ENCODE peak calls at places on chromosome 14, in four cellular contexts. F is NCI-H345, C is HEK293T, I is HuH-7.5. L is an unnamed sample.

GRCh38 chr14:65356327-65356836 is 56.1 kb upstream of the FUT8 start:
- DNase-seq in C (no peak), F (no peak), I (peak), L (no peak)

GRCh38 chr14:99545574-99545973 is 58.4 kb downstream of the CCDC85C start:
- DNase-seq in C (no peak), F (no peak), I (no peak), L (no peak)

GRCh38 chr14:52950898-52951729 is at the start of gene FERMT2:
- DNase-seq in F (peak), I (peak), C (peak), L (peak)

GRCh38 chr14:68703093-68703492 is 89.8 kb downstream of the ZFP36L1 start:
- DNase-seq in I (no peak), F (no peak), C (no peak), L (no peak)

GRCh38 chr14:59630281-59630963 is 53.8 kb upstream of the CCDC175 start:
- DNase-seq in I (no peak), F (peak), C (peak), L (peak)

GRCh38 chr14:103155013-103155412 is 31.8 kb downstream of the TNFAIP2 start:
- DNase-seq in C (no peak), F (no peak), I (peak), L (no peak)

GRCh38 chr14:50089213-50089612 is 27.2 kb downstream of the VCPKMT start:
- DNase-seq in C (no peak), I (no peak), F (no peak), L (no peak)

GRCh38 chr14:77187649-77188012 is 6.0 kb downstream of the TMEM63C start:
- DNase-seq in I (no peak), F (no peak), C (no peak), L (no peak)

GRCh38 chr14:75968461-75968860 is 13.3 kb downstream of the TGFB3 start:
- DNase-seq in F (no peak), C (no peak), I (no peak), L (no peak)

GRCh38 chr14:67919259-67919658 is 99.7 kb downstream of the RAD51B start:
- DNase-seq in F (no peak), C (no peak), I (no peak), L (no peak)

GRCh38 chr14:72597834-72598233 is 296.1 kb downstream of the DPF3 start:
- DNase-seq in I (no peak), C (no peak), F (no peak), L (peak)

GRCh38 chr14:55514819-55515470 is 65.1 kb upstream of the KTN1 start:
- DNase-seq in F (no peak), I (no peak), C (no peak), L (no peak)

GRCh38 chr14:91858536-91859275 is 8.6 kb downstream of the TC2N start:
- DNase-seq in F (no peak), I (peak), C (no peak), L (no peak)

GRCh38 chr14:106842687-106843086 is 1316.3 kb downstream of the TMEM121 start:
- DNase-seq in F (no peak), I (peak), C (no peak), L (no peak)